ENCODE peak calls at places on chromosomes 2 and 18, in nine cellular contexts. One of them, this sample, is unnamed.

GRCh38 chr2:105803773-105804172 is 59.1 kb downstream of the NCK2 start:
- DNase-seq in anterior cingulate cortex: no peak
- DNase-seq in activated T-cell treated with anti-CD3 and anti-CD28 coated beads for 1 hour: no peak
- DNase-seq in activated effector memory CD4-positive, alpha-beta T cell treated with anti-CD3 and anti-CD28 coated beads, Interleukin-2, amount 50 U/mL, for 16 hours: no peak
- DNase-seq in ELR: no peak
- DNase-seq in NCI-H345: no peak
- DNase-seq in RWPE1: no peak
- DNase-seq in glomerular endothelial cell: no peak
- DNase-seq in AG08395: no peak
- DNase-seq in this sample: no peak

GRCh38 chr2:203830294-203831055 is 37.1 kb upstream of the CTLA4 start:
- DNase-seq in anterior cingulate cortex: no peak
- DNase-seq in activated T-cell treated with anti-CD3 and anti-CD28 coated beads for 1 hour: no peak
- DNase-seq in activated effector memory CD4-positive, alpha-beta T cell treated with anti-CD3 and anti-CD28 coated beads, Interleukin-2, amount 50 U/mL, for 16 hours: peak; percentile 72
- DNase-seq in ELR: no peak
- DNase-seq in NCI-H345: no peak
- DNase-seq in RWPE1: no peak
- DNase-seq in glomerular endothelial cell: no peak
- DNase-seq in AG08395: no peak
- DNase-seq in this sample: no peak

GRCh38 chr2:208358758-208359631 is 47.6 kb upstream of the PTH2R start:
- DNase-seq in anterior cingulate cortex: no peak
- DNase-seq in activated T-cell treated with anti-CD3 and anti-CD28 coated beads for 1 hour: no peak
- DNase-seq in activated effector memory CD4-positive, alpha-beta T cell treated with anti-CD3 and anti-CD28 coated beads, Interleukin-2, amount 50 U/mL, for 16 hours: no peak
- DNase-seq in ELR: no peak
- DNase-seq in NCI-H345: no peak
- DNase-seq in RWPE1: no peak
- DNase-seq in glomerular endothelial cell: no peak
- DNase-seq in AG08395: no peak
- DNase-seq in this sample: peak; percentile 89

GRCh38 chr18:21167641-21168372 is 56.2 kb upstream of the ROCK1 start:
- DNase-seq in anterior cingulate cortex: no peak
- DNase-seq in activated T-cell treated with anti-CD3 and anti-CD28 coated beads for 1 hour: no peak
- DNase-seq in activated effector memory CD4-positive, alpha-beta T cell treated with anti-CD3 and anti-CD28 coated beads, Interleukin-2, amount 50 U/mL, for 16 hours: no peak
- DNase-seq in ELR: peak; percentile 13
- DNase-seq in NCI-H345: peak; percentile 96
- DNase-seq in RWPE1: no peak
- DNase-seq in glomerular endothelial cell: no peak
- DNase-seq in AG08395: no peak
- DNase-seq in this sample: no peak

GRCh38 chr2:156065912-156066311 is 266.6 kb downstream of the NR4A2 start:
- DNase-seq in anterior cingulate cortex: no peak
- DNase-seq in activated T-cell treated with anti-CD3 and anti-CD28 coated beads for 1 hour: no peak
- DNase-seq in activated effector memory CD4-positive, alpha-beta T cell treated with anti-CD3 and anti-CD28 coated beads, Interleukin-2, amount 50 U/mL, for 16 hours: no peak
- DNase-seq in ELR: no peak
- DNase-seq in NCI-H345: no peak
- DNase-seq in RWPE1: no peak
- DNase-seq in glomerular endothelial cell: no peak
- DNase-seq in AG08395: no peak
- DNase-seq in this sample: peak; percentile 71

GRCh38 chr2:105081006-105081701 is 43.3 kb downstream of the MRPS9 start:
- DNase-seq in anterior cingulate cortex: no peak
- DNase-seq in activated T-cell treated with anti-CD3 and anti-CD28 coated beads for 1 hour: no peak
- DNase-seq in activated effector memory CD4-positive, alpha-beta T cell treated with anti-CD3 and anti-CD28 coated beads, Interleukin-2, amount 50 U/mL, for 16 hours: no peak
- DNase-seq in ELR: no peak
- DNase-seq in NCI-H345: no peak
- DNase-seq in RWPE1: no peak
- DNase-seq in glomerular endothelial cell: no peak
- DNase-seq in AG08395: no peak
- DNase-seq in this sample: no peak

GRCh38 chr2:47688561-47688960 is 94.4 kb upstream of the MSH6 start:
- DNase-seq in anterior cingulate cortex: no peak
- DNase-seq in activated T-cell treated with anti-CD3 and anti-CD28 coated beads for 1 hour: no peak
- DNase-seq in activated effector memory CD4-positive, alpha-beta T cell treated with anti-CD3 and anti-CD28 coated beads, Interleukin-2, amount 50 U/mL, for 16 hours: no peak
- DNase-seq in ELR: no peak
- DNase-seq in NCI-H345: peak; percentile 5
- DNase-seq in RWPE1: no peak
- DNase-seq in glomerular endothelial cell: no peak
- DNase-seq in AG08395: no peak
- DNase-seq in this sample: no peak

GRCh38 chr2:95349568-95350319 is 52.6 kb downstream of the KCNIP3 start:
- DNase-seq in anterior cingulate cortex: no peak
- DNase-seq in activated T-cell treated with anti-CD3 and anti-CD28 coated beads for 1 hour: no peak
- DNase-seq in activated effector memory CD4-positive, alpha-beta T cell treated with anti-CD3 and anti-CD28 coated beads, Interleukin-2, amount 50 U/mL, for 16 hours: peak; percentile 37
- DNase-seq in ELR: no peak
- DNase-seq in NCI-H345: no peak
- DNase-seq in RWPE1: no peak
- DNase-seq in glomerular endothelial cell: no peak
- DNase-seq in AG08395: no peak
- DNase-seq in this sample: no peak

GRCh38 chr2:232577841-232578240 is 27.4 kb downstream of the EIF4E2 start:
- DNase-seq in anterior cingulate cortex: no peak
- DNase-seq in activated T-cell treated with anti-CD3 and anti-CD28 coated beads for 1 hour: no peak
- DNase-seq in activated effector memory CD4-positive, alpha-beta T cell treated with anti-CD3 and anti-CD28 coated beads, Interleukin-2, amount 50 U/mL, for 16 hours: no peak
- DNase-seq in ELR: no peak
- DNase-seq in NCI-H345: no peak
- DNase-seq in RWPE1: no peak
- DNase-seq in glomerular endothelial cell: no peak
- DNase-seq in AG08395: no peak
- DNase-seq in this sample: no peak

GRCh38 chr2:127079358-127079920 is 27.5 kb downstream of the BIN1 start:
- DNase-seq in anterior cingulate cortex: no peak
- DNase-seq in activated T-cell treated with anti-CD3 and anti-CD28 coated beads for 1 hour: no peak
- DNase-seq in activated effector memory CD4-positive, alpha-beta T cell treated with anti-CD3 and anti-CD28 coated beads, Interleukin-2, amount 50 U/mL, for 16 hours: no peak
- DNase-seq in ELR: no peak
- DNase-seq in NCI-H345: no peak
- DNase-seq in RWPE1: no peak
- DNase-seq in glomerular endothelial cell: no peak
- DNase-seq in AG08395: no peak
- DNase-seq in this sample: no peak

GRCh38 chr18:50902797-50903196 is 23.9 kb downstream of the ME2 start:
- DNase-seq in anterior cingulate cortex: no peak
- DNase-seq in activated T-cell treated with anti-CD3 and anti-CD28 coated beads for 1 hour: no peak
- DNase-seq in activated effector memory CD4-positive, alpha-beta T cell treated with anti-CD3 and anti-CD28 coated beads, Interleukin-2, amount 50 U/mL, for 16 hours: no peak
- DNase-seq in ELR: no peak
- DNase-seq in NCI-H345: peak; percentile 15
- DNase-seq in RWPE1: no peak
- DNase-seq in glomerular endothelial cell: no peak
- DNase-seq in AG08395: no peak
- DNase-seq in this sample: no peak

GRCh38 chr2:71939588-71940535 is 207.8 kb downstream of the CYP26B1 start:
- DNase-seq in anterior cingulate cortex: no peak
- DNase-seq in activated T-cell treated with anti-CD3 and anti-CD28 coated beads for 1 hour: no peak
- DNase-seq in activated effector memory CD4-positive, alpha-beta T cell treated with anti-CD3 and anti-CD28 coated beads, Interleukin-2, amount 50 U/mL, for 16 hours: no peak
- DNase-seq in ELR: no peak
- DNase-seq in NCI-H345: no peak
- DNase-seq in RWPE1: no peak
- DNase-seq in glomerular endothelial cell: no peak
- DNase-seq in AG08395: peak; percentile 7
- DNase-seq in this sample: no peak

GRCh38 chr18:35062408-35062807 is 21.2 kb downstream of the MAPRE2 start:
- DNase-seq in anterior cingulate cortex: no peak
- DNase-seq in activated T-cell treated with anti-CD3 and anti-CD28 coated beads for 1 hour: no peak
- DNase-seq in activated effector memory CD4-positive, alpha-beta T cell treated with anti-CD3 and anti-CD28 coated beads, Interleukin-2, amount 50 U/mL, for 16 hours: no peak
- DNase-seq in ELR: no peak
- DNase-seq in NCI-H345: no peak
- DNase-seq in RWPE1: no peak
- DNase-seq in glomerular endothelial cell: no peak
- DNase-seq in AG08395: no peak
- DNase-seq in this sample: no peak